ENCODE peak calls at places on chromosomes 2 and 18, in ten cellular contexts. P is breast epithelium; K is GM23338; Z is lung; E is upper lobe of right lung; Y is CD8-positive, alpha-beta memory T cell; O is AG04450; S is adrenal gland; C is endodermal cell; L is esophagus squamous epithelium. B is an unnamed sample.

GRCh38 chr2:67476808-67477790 is 80.0 kb downstream of the ETAA1 start:
- DNase-seq in O (no peak), K (peak; percentile 60), L (no peak), E (no peak), S (no peak), C (no peak), Z (no peak), Y (no peak), P (no peak), B (no peak)

GRCh38 chr2:229731916-229732315 is 17.6 kb upstream of the DNER start:
- DNase-seq in S (peak; percentile 38), E (no peak), C (no peak), O (no peak), P (no peak), Z (no peak), K (no peak), L (no peak), Y (no peak), B (no peak)

GRCh38 chr2:128258218-128258617 is 60.5 kb downstream of the HS6ST1 start:
- DNase-seq in K (no peak), P (no peak), E (peak; percentile 56), O (no peak), C (peak; percentile 38), Y (no peak), Z (no peak), L (no peak), S (no peak), B (no peak)

GRCh38 chr18:44885507-44885906 is 204.8 kb downstream of the SETBP1 start:
- DNase-seq in S (no peak), O (no peak), C (no peak), P (no peak), Y (no peak), K (no peak), Z (no peak), L (no peak), E (no peak), B (no peak)

GRCh38 chr2:209368924-209369323 is 54.9 kb upstream of the MAP2 start:
- DNase-seq in P (peak; percentile 65), L (no peak), O (peak; percentile 20), K (no peak), E (peak; percentile 78), Z (peak; percentile 71), Y (no peak), C (no peak), S (peak; percentile 86), B (peak; percentile 87)

GRCh38 chr2:191857406-191857805 is 10.5 kb upstream of the CAVIN2 start:
- DNase-seq in E (no peak), L (no peak), Z (no peak), S (no peak), P (no peak), Y (no peak), O (peak; percentile 59), K (no peak), C (no peak), B (no peak)

GRCh38 chr2:229666811-229667210 is 47.5 kb downstream of the DNER start:
- DNase-seq in L (no peak), Z (no peak), O (no peak), P (no peak), K (no peak), Y (no peak), S (peak; percentile 58), E (no peak), C (no peak), B (no peak)

GRCh38 chr2:160251566-160251965 is 51.5 kb upstream of the ITGB6 start:
- DNase-seq in E (no peak), K (no peak), Z (no peak), P (no peak), O (no peak), C (no peak), Y (no peak), L (no peak), S (no peak), B (no peak)

GRCh38 chr2:64400103-64400728 is 53.7 kb upstream of the LGALSL start:
- DNase-seq in K (no peak), E (no peak), P (no peak), S (peak; percentile 20), L (no peak), Y (no peak), O (no peak), Z (no peak), C (no peak), B (no peak)

GRCh38 chr2:29689666-29690065 is 231.7 kb downstream of the ALK start:
- DNase-seq in K (no peak), O (no peak), P (no peak), C (no peak), L (no peak), S (no peak), Z (no peak), Y (no peak), E (no peak), B (no peak)
- H3K27ac ChIP-seq in K (no peak overlapping the region), O (no peak overlapping the region), P (no peak overlapping the region), C (no peak overlapping the region), L (no peak overlapping the region), S (no peak overlapping the region), Z (no peak overlapping the region), Y (no peak overlapping the region), E (no peak overlapping the region), B (no peak overlapping the region)

DNA sequence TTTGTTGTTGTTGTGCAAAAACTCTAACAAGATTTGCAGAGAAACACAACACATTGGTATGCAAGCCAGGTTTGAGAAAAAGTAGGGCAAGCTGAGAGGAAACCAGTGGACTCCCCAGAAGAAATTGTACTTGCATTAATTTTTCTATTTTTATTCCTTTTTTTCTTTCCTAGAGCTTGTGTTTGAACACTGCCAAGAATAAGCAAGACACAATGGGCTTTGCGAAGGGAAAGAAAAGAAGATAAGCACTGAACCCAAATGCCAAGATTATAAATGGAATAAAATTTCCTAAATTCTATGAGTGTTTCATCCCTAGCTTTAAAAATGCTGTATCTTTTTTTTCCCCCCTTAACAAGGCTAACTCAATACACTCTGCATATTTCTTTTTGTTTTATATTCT is 17.0 kb upstream of the CYTIP start:
- DNase-seq in S (no peak), C (no peak), E (no peak), Y (no peak), O (no peak), K (no peak), L (no peak), Z (no peak), P (no peak), B (no peak)
- H3K27ac ChIP-seq in S (no peak overlapping the region), C (no peak overlapping the region), E (no peak overlapping the region), Y (no peak overlapping the region), O (no peak overlapping the region), K (no peak overlapping the region), L (no peak overlapping the region), Z (no peak overlapping the region), P (no peak overlapping the region), B (no peak overlapping the region)

GRCh38 chr2:320561-320960 is 32.7 kb upstream of the ALKAL2 start:
- DNase-seq in P (no peak), Z (no peak), C (no peak), S (no peak), L (no peak), E (no peak), K (no peak), Y (no peak), O (no peak), B (no peak)

GRCh38 chr2:316381-316780 is 28.5 kb upstream of the ALKAL2 start:
- DNase-seq in P (no peak), O (no peak), E (no peak), K (no peak), L (no peak), Y (no peak), Z (no peak), C (no peak), S (no peak), B (no peak)

GRCh38 chr2:314561-315336 is 26.9 kb upstream of the ALKAL2 start:
- DNase-seq in L (no peak), E (no peak), O (no peak), P (no peak), Z (no peak), C (peak; percentile 47), K (no peak), S (no peak), Y (no peak), B (no peak)

GRCh38 chr2:319059-319600 is 31.2 kb upstream of the ALKAL2 start:
- DNase-seq in C (no peak), E (no peak), O (no peak), P (no peak), Z (no peak), L (no peak), Y (no peak), K (no peak), S (no peak), B (no peak)

DNA sequence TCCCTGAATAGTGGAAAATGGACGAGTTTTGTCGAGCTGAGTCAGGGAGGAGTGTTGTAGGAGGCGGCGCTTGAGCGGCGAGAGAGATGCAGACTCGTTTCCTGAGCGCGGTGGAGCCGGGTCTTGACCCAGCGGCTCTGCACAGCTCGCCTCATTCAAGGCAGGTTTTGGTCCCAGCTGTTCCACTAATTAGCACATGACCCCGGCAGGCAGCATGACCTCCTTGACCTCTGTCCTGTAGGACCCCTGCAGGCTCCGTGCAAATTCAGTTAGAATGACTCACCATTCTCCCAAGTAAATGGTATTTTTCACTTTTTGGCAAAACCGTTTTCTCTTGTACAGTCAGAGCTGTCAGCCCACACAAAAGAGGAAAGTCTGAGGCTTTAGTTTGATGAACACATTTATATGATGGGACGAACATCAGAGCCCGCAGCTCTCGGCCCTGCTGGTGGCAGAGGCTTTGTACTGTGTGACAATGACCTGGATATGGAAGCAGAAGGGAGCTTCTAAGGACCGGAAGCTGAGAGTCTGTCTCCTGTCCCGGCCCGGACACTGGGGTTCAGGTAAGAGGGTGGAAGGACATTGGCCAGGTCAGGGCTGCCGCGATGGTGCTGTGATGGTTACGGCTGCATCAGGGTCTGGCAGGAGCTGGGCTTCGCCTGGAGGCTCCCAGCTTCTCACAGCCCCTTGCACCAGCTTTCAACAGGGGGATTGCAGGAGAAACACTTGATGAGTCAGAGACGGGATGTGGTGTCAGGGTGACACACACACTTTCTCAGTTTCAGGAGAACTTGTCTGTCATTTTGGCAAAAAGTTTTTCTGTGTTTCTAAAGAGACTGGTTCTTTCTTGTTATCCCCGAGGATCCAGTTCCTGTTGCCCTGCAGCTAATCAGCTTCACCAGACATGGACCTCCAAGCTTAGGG is 29.9 kb upstream of the ALKAL2 start:
- DNase-seq in L (no peak), C (peak; percentile 71), S (no peak), Y (no peak), K (peak; percentile 25), O (no peak), P (no peak), E (no peak), Z (no peak), B (no peak)
- H3K27ac ChIP-seq in L (no peak overlapping the region), C (peak overlapping the region; percentile 74), S (no peak overlapping the region), Y (peak overlapping the region; percentile 17), K (no peak overlapping the region), O (no peak overlapping the region), P (peak overlapping the region; percentile 9), E (peak overlapping the region; percentile 36), Z (no peak overlapping the region), B (no peak overlapping the region)

DNA sequence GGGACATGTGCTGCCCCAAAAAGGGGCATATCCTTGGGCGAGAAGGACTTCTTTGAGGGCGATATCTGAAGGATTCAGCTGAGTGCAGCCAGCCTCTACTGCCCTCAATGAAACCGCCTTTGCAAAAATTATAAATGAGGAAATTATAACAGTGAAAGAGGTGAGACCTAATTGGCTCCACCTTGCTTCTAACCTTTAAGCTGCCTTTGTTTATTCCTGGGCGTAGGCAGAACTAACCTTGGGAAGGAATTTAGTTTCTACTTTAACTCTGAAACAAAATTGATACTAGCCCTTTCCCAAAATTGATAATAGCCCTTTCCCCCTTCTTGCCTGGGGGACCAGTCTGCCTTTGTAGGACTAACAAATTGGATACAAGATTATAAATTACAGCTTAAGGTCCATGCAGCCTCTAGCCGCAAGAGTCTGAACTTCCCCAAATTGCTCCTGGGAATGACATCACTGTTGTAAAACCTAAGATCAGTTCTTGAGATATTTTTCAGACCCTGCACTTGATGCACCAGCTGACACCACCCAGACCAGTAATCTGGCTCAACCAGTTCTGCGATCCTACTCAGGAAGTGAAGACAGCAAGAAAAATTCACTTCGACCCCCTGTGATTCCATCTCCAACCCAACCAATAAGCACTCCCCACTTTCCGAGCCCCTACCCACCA is 36.0 kb upstream of the ASAP2 start:
- DNase-seq in O (no peak), K (peak; percentile 41), L (no peak), P (no peak), Y (no peak), S (no peak), E (no peak), Z (no peak), C (no peak), B (no peak)
- H3K27ac ChIP-seq in O (no peak overlapping the region), K (no peak overlapping the region), L (no peak overlapping the region), P (no peak overlapping the region), Y (no peak overlapping the region), S (no peak overlapping the region), E (no peak overlapping the region), Z (no peak overlapping the region), C (no peak overlapping the region), B (no peak overlapping the region)